ENCODE peak calls at places on chromosomes 4 and X, in five cellular contexts. L is CD4-positive, alpha-beta T cell; Z is GM20000; H is endothelial cell; T is neural crest cell. V is an unnamed sample.

GRCh38 chr4:98657531-98658286 is 702 bp downstream of the TSPAN5 start:
- DNase-seq in L (peak), Z (peak), H (peak), T (peak), V (peak)

GRCh38 chr4:159248383-159249178 is 145.7 kb downstream of the RAPGEF2 start:
- DNase-seq in L (no peak), Z (peak), H (no peak), T (no peak), V (peak)

GRCh38 chr4:140291259-140291658 is 82.2 kb upstream of the SCOC start:
- DNase-seq in L (no peak), Z (no peak), H (no peak), T (no peak), V (no peak)

GRCh38 chr4:113316879-113317278 is 267.4 kb downstream of the ANK2 start:
- DNase-seq in L (no peak), Z (peak), H (peak), T (no peak), V (peak)

GRCh38 chr4:97507587-97508245 is 635.6 kb downstream of the STPG2 start:
- DNase-seq in L (no peak), Z (no peak), H (no peak), T (no peak), V (no peak)

GRCh38 chr4:6110681-6111353 is 89.5 kb downstream of the JAKMIP1 start:
- DNase-seq in L (no peak), Z (no peak), H (no peak), T (no peak), V (no peak)

GRCh38 chr4:91325495-91325894 is 978.3 kb upstream of the GRID2 start:
- DNase-seq in L (no peak), Z (no peak), H (no peak), T (no peak), V (no peak)

GRCh38 chrX:68415289-68415688 is 18.0 kb downstream of the OPHN1 start:
- DNase-seq in L (no peak), Z (no peak), H (no peak), T (no peak), V (no peak)

GRCh38 chr4:41339812-41340809 is 83.4 kb downstream of the UCHL1 start:
- DNase-seq in L (no peak), Z (no peak), H (peak), T (peak), V (no peak)

GRCh38 chr4:24952667-24953066 is 39.8 kb upstream of the CCDC149 start:
- DNase-seq in L (no peak), Z (no peak), H (no peak), T (no peak), V (no peak)

GRCh38 chr4:8428288-8429097 is 12.0 kb downstream of the ACOX3 start:
- DNase-seq in L (peak), Z (peak), H (peak), T (peak), V (peak)

GRCh38 chr4:3041192-3042142 is 32.9 kb downstream of the HTT-AS start:
- DNase-seq in L (peak), Z (peak), H (no peak), T (no peak), V (peak)

GRCh38 chr4:160129439-160129838 is 1026.6 kb downstream of the RAPGEF2 start:
- DNase-seq in L (no peak), Z (no peak), H (no peak), T (no peak), V (no peak)

GRCh38 chr4:76607266-76607799 is 172.3 kb downstream of the SHROOM3 start:
- DNase-seq in L (no peak), Z (peak), H (no peak), T (no peak), V (peak)

GRCh38 chr4:15131551-15131950 is 129.3 kb downstream of the CPEB2 start:
- DNase-seq in L (no peak), Z (no peak), H (no peak), T (no peak), V (no peak)

GRCh38 chrX:130840345-130840744 is 62.7 kb downstream of the ENOX2 start:
- DNase-seq in L (no peak), Z (no peak), H (no peak), T (no peak), V (no peak)

GRCh38 chrX:46770817-46771163 is 11.9 kb upstream of the SLC9A7 start:
- DNase-seq in L (no peak), Z (no peak), H (no peak), T (no peak), V (no peak)

GRCh38 chr4:150411527-150411926 is 170.4 kb upstream of the MAB21L2 start:
- DNase-seq in L (no peak), Z (no peak), H (no peak), T (no peak), V (no peak)

GRCh38 chr4:140703463-140703862 is 52.7 kb downstream of the TBC1D9 start:
- DNase-seq in L (no peak), Z (no peak), H (no peak), T (no peak), V (no peak)

GRCh38 chrX:119758682-119759332 is 419 bp downstream of the SOWAHD start:
- DNase-seq in L (no peak), Z (no peak), H (peak), T (peak), V (no peak)

GRCh38 chr4:109977854-109978501 is 65.3 kb downstream of the EGF start:
- DNase-seq in L (no peak), Z (no peak), H (no peak), T (no peak), V (no peak)

GRCh38 chr4:4455199-4455865 is 68.4 kb downstream of the NSG1 start:
- DNase-seq in L (no peak), Z (no peak), H (no peak), T (no peak), V (no peak)

GRCh38 chr4:114180481-114180880 is 201.0 kb upstream of the ARSJ start:
- DNase-seq in L (peak), Z (no peak), H (peak), T (peak), V (no peak)

GRCh38 chrX:134004038-134004437 is 18.6 kb upstream of the GPC3 start:
- DNase-seq in L (no peak), Z (no peak), H (no peak), T (no peak), V (no peak)

GRCh38 chr4:7652451-7652871 is 217.7 kb upstream of the PSAPL1 start:
- DNase-seq in L (no peak), Z (no peak), H (no peak), T (no peak), V (no peak)

GRCh38 chrX:70132877-70133302 is 357 bp upstream of the IGBP1 start:
- DNase-seq in L (no peak), Z (no peak), H (no peak), T (no peak), V (no peak)

GRCh38 chr4:41379230-41379629 is 122.5 kb downstream of the UCHL1 start:
- DNase-seq in L (no peak), Z (no peak), H (no peak), T (no peak), V (no peak)

GRCh38 chr4:99811850-99812249 is 4.8 kb upstream of the DAPP1 start:
- DNase-seq in L (peak), Z (peak), H (peak), T (no peak), V (peak)

GRCh38 chr4:177236889-177237288 is 72.8 kb upstream of the NEIL3 start:
- DNase-seq in L (no peak), Z (no peak), H (no peak), T (no peak), V (no peak)

GRCh38 chr4:71004281-71004851 is 10.9 kb downstream of the DCK start:
- DNase-seq in L (peak), Z (no peak), H (peak), T (no peak), V (no peak)

GRCh38 chr4:82797048-82797590 is 1.5 kb downstream of the SCD5 start:
- DNase-seq in L (no peak), Z (peak), H (no peak), T (no peak), V (no peak)

GRCh38 chr4:2688281-2688680 is 67.9 kb downstream of the TNIP2 start:
- DNase-seq in L (no peak), Z (no peak), H (no peak), T (no peak), V (no peak)

GRCh38 chr4:152515678-152516077 is 20.2 kb downstream of the FBXW7 start:
- DNase-seq in L (no peak), Z (no peak), H (no peak), T (no peak), V (no peak)

GRCh38 chr4:24920008-24920407 is 7.2 kb upstream of the CCDC149 start:
- DNase-seq in L (no peak), Z (no peak), H (no peak), T (no peak), V (no peak)

GRCh38 chr4:7660640-7661039 is 225.9 kb upstream of the PSAPL1 start:
- DNase-seq in L (no peak), Z (no peak), H (no peak), T (no peak), V (no peak)

DNA sequence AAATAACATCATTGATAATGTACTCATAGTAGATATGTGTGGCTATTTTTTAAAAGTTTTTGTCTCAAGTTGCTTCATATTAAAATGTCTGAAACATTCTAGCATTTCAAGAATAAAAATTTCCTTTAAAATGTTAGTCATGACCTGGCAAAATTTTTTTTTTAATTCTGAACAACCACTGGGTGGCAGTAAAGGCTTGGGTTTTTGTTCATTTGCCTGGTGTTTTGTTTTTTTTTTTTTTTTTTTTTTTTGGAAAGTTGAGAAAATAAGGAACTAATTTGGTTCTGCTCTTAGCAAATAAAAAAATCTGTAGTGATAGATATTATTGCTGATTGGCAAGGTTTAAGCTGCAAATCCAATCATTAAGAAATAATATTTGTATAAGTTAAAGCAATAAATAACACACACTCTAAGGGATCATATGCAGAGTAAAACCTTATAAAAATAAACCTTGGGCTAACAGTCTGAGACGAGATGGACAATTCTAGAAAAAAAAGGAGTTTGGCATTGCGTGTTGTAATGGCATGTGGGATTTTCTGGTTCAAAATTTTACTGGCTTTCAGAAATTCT is 81.4 kb downstream of the CEP44 start:
- DNase-seq in L (no peak), Z (peak), H (peak), T (peak), V (no peak)
- TF ChIP-seq CTCF in L (peak), Z (peak), H (peak), T (peak), V (peak)

GRCh38 chrX:136708348-136708747 is 60.4 kb downstream of the CD40LG start:
- DNase-seq in L (no peak), Z (no peak), H (no peak), T (no peak), V (no peak)
- TF ChIP-seq CTCF in L (peak), Z (no peak), H (peak), T (peak), V (peak)

DNA sequence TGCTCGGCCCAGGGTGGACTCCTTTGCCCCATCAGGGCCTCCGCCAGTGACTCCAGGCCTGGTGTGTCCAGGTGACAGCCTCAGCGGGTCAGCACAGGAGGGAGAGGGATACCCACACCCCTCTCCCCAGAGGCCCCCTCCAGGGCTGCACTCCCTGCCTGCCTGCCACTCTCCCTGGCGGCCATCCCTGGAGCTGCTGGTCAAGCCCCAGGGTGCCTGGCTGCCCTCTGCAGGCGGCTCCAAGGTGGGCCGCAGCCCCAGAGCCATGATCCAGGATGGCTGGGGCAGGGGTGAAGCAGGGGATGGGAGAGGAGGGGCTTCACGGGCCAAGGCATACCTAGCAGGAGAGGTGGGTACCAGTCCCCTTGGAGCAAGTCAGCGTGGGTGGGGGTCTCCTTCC is 3.8 kb downstream of the FGFRL1 start:
- DNase-seq in L (no peak), Z (no peak), H (no peak), T (peak), V (no peak)
- TF ChIP-seq CTCF in L (no peak), Z (no peak), H (no peak), T (no peak), V (no peak)

DNA sequence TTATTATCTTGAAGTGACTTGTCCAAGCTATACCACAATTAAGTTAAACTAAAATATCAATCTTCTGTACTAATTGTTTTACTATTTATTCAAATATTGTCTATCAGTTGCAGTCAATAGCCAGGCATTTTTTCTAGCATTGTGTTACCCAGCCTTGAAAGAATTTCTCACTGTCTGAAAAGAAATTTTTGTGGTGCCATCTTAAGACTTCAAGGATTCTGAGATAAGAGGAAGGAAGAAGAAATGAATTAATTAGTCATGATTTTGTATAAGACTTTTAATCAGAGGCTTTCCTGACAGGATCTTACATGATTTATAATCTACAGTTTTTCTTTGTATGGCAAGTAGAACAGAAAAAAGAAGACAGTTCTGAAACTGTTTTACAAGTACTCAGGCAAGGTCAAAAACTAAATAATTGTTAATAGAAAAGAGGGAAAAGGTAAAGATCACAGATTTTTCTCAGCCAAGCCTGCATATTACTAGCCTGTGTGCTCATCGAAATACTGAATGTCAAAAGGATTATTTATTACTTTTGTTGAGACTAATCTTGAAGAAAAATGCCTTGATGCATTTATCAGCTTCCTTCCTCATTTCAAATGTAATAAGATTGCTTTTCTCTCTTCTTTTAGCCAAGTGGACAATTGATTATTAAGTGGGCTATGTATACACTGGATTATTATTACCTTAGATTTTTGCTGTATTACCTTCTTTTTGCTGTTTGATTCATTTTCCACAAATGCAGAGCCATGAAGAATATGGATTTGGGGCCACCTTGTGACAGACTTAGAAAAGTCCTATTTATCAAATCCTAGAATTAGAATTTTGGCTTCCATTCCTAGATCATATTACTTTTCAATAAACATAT is 53.8 kb downstream of the CXCL1 start:
- DNase-seq in L (no peak), Z (no peak), H (no peak), T (no peak), V (no peak)
- TF ChIP-seq CTCF in L (no peak), Z (no peak), H (no peak), T (peak), V (peak)

GRCh38 chrX:135114392-135114791 is 5.9 kb downstream of the ETDB start:
- DNase-seq in L (no peak), Z (peak), H (no peak), T (no peak), V (peak)

GRCh38 chrX:135112743-135113142 is 7.6 kb downstream of the ETDB start:
- DNase-seq in L (no peak), Z (no peak), H (no peak), T (no peak), V (no peak)

GRCh38 chrX:135112096-135112729 is 8.1 kb downstream of the ETDB start:
- DNase-seq in L (no peak), Z (peak), H (peak), T (no peak), V (no peak)
- TF ChIP-seq CTCF in L (peak), Z (peak), H (peak), T (peak), V (peak)

GRCh38 chrX:148928803-148929202 is 428.4 kb downstream of the AFF2 start:
- DNase-seq in L (no peak), Z (no peak), H (no peak), T (no peak), V (no peak)
- TF ChIP-seq CTCF in L (no peak), Z (no peak), H (no peak), T (no peak), V (no peak)

DNA sequence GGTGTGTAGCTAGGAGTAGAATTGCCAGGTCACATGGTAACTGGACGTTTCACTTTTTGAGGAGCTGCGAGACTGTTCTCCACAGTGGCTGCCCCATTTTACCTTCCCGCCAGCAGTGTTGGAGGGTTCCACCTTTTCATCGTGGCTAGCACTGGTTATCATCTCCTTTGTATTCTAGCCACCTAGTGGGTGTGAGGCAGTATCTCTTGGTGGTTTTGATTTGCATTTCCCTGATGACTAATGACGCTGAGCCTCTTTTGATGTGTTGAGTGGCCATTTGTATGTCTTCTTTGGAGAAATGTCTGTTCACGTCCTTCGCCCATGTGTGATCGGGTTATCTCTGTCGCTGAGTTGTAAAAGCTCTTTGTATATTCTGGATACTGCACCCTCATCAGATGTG is 10.6 kb downstream of the ABCD1 start:
- DNase-seq in L (no peak), Z (no peak), H (no peak), T (no peak), V (no peak)
- TF ChIP-seq CTCF in L (no peak), Z (no peak), H (no peak), T (no peak), V (no peak)

DNA sequence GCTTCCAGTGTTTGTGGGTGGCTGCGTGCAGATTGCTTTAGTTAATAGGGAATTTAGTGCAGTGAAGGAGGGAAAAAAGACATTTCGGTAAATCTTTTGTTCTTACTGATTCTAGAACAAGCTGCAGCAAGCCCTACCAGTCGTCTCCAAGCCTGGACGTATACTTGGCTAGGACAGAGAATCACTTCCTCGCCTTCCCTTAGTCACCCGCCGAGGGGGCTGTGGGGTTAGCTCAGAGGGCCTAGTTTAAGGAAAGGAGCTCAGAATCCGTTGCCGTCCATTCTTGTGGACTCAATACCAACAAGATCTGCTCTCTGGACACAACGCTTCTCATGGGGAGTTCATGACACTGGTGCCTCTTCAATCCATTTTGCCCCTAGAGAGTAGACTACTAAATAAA is 36.3 kb upstream of the FAT1 start:
- DNase-seq in L (no peak), Z (no peak), H (no peak), T (no peak), V (no peak)
- TF ChIP-seq CTCF in L (no peak), Z (no peak), H (no peak), T (no peak), V (no peak)

DNA sequence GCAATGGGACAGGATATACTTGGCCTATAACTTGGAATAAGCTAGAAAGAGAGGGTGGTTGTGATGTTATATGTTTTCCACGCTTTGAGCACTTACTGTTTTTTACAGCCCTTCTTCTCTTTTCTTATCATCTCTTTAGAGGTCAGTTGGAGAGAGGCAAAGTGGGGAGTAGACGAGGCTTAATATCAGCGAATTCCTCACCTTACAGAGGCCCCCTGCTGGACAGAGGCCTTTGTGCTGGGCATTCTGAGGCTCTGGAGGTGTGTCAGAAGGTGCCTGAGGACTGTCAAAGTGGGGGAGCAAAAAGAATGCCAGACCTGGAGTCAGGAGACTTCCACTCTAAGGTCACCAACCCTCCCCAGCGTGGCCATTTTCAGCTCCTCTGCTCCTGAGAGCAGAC is 42.5 kb downstream of the MAMLD1 start:
- DNase-seq in L (no peak), Z (no peak), H (peak), T (no peak), V (no peak)
- TF ChIP-seq CTCF in L (no peak), Z (no peak), H (no peak), T (peak), V (no peak)

GRCh38 chrX:145405012-145405411 is 157.7 kb downstream of the SPANXN1 start:
- DNase-seq in L (no peak), Z (peak), H (peak), T (peak), V (peak)
- TF ChIP-seq CTCF in L (peak), Z (no peak), H (peak), T (peak), V (peak)

V was measured in GM13976.